ENCODE peak calls at places on chromosomes 5 and 9, in six cellular contexts. G, F, V, N, U and D are unnamed samples.

GRCh38 chr5:64292611-64293215 is 127.1 kb downstream of the RNF180 start:
- DNase-seq in G (no peak), F (no peak), V (no peak), N (no peak), U (no peak), D (no peak)

GRCh38 chr5:42583322-42583721 is 160.1 kb downstream of the GHR start:
- DNase-seq in G (no peak), F (peak; percentile 77), V (peak; percentile 47), N (peak; percentile 34), U (peak; percentile 11), D (peak; percentile 72)

GRCh38 chr5:168494057-168494555 is 7.8 kb downstream of the RARS1 start:
- DNase-seq in G (no peak), F (no peak), V (no peak), N (no peak), U (no peak), D (no peak)

GRCh38 chr5:153147891-153148623 is 342.4 kb upstream of the GRIA1 start:
- DNase-seq in G (no peak), F (no peak), V (peak; percentile 46), N (peak; percentile 25), U (no peak), D (peak; percentile 27)

GRCh38 chr5:36602711-36603321 is 3.6 kb upstream of the SLC1A3 start:
- DNase-seq in G (no peak), F (no peak), V (no peak), N (peak; percentile 51), U (no peak), D (no peak)

GRCh38 chr9:123322771-123323481 is 33.1 kb upstream of the CRB2 start:
- DNase-seq in G (no peak), F (no peak), V (peak; percentile 83), N (no peak), U (peak; percentile 77), D (no peak)

GRCh38 chr9:135156525-135157510 is 69.3 kb downstream of the OLFM1 start:
- DNase-seq in G (no peak), F (no peak), V (peak; percentile 50), N (peak; percentile 42), U (no peak), D (peak; percentile 46)

GRCh38 chr9:36169166-36169565 is at the start of gene CCIN:
- DNase-seq in G (no peak), F (no peak), V (no peak), N (no peak), U (no peak), D (no peak)

GRCh38 chr5:3801967-3802366 is 206.3 kb downstream of the IRX1 start:
- DNase-seq in G (no peak), F (no peak), V (no peak), N (no peak), U (no peak), D (no peak)

GRCh38 chr9:14731294-14731981 is 8.9 kb upstream of the CER1 start:
- DNase-seq in G (no peak), F (no peak), V (no peak), N (no peak), U (no peak), D (no peak)

GRCh38 chr5:344668-345067 is 23.2 kb downstream of the AHRR start:
- DNase-seq in G (no peak), F (no peak), V (no peak), N (no peak), U (no peak), D (no peak)

GRCh38 chr9:76266649-76267627 is 127.3 kb downstream of the RFK start:
- DNase-seq in G (no peak), F (no peak), V (no peak), N (no peak), U (no peak), D (no peak)

GRCh38 chr9:108469654-108470053 is 386.1 kb downstream of the ACTL7B start:
- DNase-seq in G (no peak), F (no peak), V (no peak), N (no peak), U (no peak), D (no peak)

GRCh38 chr5:149223081-149223848 is 48.4 kb upstream of the AFAP1L1 start:
- DNase-seq in G (no peak), F (no peak), V (no peak), N (no peak), U (no peak), D (no peak)

GRCh38 chr9:5499889-5500398 is 10.4 kb upstream of the PDCD1LG2 start:
- DNase-seq in G (no peak), F (no peak), V (no peak), N (peak; percentile 65), U (no peak), D (no peak)

GRCh38 chr9:97889941-97890557 is 32.3 kb downstream of the TRMO start:
- DNase-seq in G (no peak), F (no peak), V (peak; percentile 42), N (no peak), U (no peak), D (no peak)

GRCh38 chr9:92650296-92650695 is 19.6 kb downstream of the IPPK start:
- DNase-seq in G (no peak), F (no peak), V (no peak), N (no peak), U (no peak), D (no peak)

GRCh38 chr9:136686794-136687711 is at the start of gene AGPAT2:
- DNase-seq in G (no peak), F (peak; percentile 82), V (no peak), N (peak; percentile 86), U (peak; percentile 74), D (no peak)

GRCh38 chr9:107242073-107243063 is 40.7 kb upstream of the RAD23B start:
- DNase-seq in G (no peak), F (no peak), V (no peak), N (no peak), U (no peak), D (no peak)

GRCh38 chr9:69931340-69931739 is 110.7 kb downstream of the CFAP95 start:
- DNase-seq in G (no peak), F (no peak), V (no peak), N (no peak), U (no peak), D (no peak)

DNA sequence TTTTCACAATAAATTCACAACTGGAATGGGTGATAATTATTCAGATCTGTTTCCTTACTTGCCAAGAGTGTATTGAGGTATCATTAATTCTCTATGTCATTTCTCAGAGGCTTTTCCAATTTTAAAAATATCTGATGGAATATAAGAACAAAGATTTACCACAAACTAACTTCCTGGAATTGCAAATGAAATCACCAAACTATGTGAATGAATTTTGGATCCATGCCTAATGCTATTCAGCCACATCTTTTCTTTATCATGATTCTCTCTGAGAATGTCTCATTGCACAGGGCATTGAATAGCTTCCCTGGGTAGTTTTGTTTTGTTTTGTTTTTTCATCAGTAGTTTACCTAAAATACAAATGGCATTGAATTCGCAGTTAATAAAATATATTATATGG is 146.9 kb upstream of the FBN2 start:
- DNase-seq in G (no peak), F (no peak), V (no peak), N (no peak), U (no peak), D (no peak)
- TF ChIP-seq CTCF in G (no peak), F (no peak), V (no peak), N (no peak), U (no peak), D (no peak)

DNA sequence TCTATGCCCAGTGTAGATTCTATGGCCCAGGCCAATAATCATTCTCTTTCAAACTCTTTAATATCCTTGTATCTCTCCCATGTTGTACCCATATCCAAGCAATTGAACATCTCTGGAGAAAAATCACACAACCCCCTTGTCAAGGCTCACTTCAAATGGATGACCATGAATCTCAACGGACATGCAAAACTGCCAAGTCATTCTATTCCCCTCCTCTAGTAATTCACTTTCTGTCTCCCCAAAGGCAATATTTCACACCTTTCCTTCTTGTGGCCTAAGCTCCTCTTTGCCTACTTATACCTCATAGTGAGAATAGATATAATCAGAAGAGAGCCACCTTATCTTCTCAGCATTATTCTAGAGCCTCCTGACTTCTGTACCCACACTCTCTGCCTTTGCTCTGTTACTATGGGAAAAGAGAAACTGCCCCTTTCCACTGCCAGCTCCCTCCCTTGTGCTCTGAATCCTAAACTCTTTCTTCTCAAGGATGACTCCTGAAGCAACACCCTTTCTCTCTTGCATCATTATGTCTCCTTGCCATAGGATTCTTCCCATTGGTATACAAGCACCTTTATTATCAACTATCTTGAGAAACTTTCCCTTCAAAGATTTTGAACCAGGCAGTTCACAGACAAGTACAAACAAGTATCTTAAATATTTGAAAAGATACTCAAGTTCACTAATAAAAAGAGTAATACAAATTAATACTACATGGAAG is 66.1 kb downstream of the RPS23 start:
- DNase-seq in G (no peak), F (no peak), V (no peak), N (no peak), U (no peak), D (no peak)
- H3K4me3 ChIP-seq in G (no peak overlapping the region), F (no peak overlapping the region), V (no peak overlapping the region), N (no peak overlapping the region), U (no peak overlapping the region), D (no peak overlapping the region)

GRCh38 chr9:131810351-131811170 is 70.7 kb upstream of the RAPGEF1 start:
- DNase-seq in G (no peak), F (no peak), V (no peak), N (no peak), U (no peak), D (no peak)
- TF ChIP-seq CTCF in G (no peak), F (no peak), V (peak; percentile 3), N (no peak), U (no peak), D (peak; percentile 32)

GRCh38 chr5:54305737-54306136 is 4.6 kb downstream of the ARL15 start:
- DNase-seq in G (no peak), F (no peak), V (no peak), N (no peak), U (no peak), D (no peak)

GRCh38 chr5:54309237-54309636 is 1.1 kb downstream of the ARL15 start:
- DNase-seq in G (no peak), F (no peak), V (no peak), N (no peak), U (no peak), D (no peak)

GRCh38 chr5:54309751-54310432 is 481 bp downstream of the ARL15 start:
- DNase-seq in G (no peak), F (peak; percentile 70), V (peak; percentile 41), N (no peak), U (no peak), D (no peak)

GRCh38 chr5:54306893-54307292 is 3.5 kb downstream of the ARL15 start:
- DNase-seq in G (no peak), F (no peak), V (no peak), N (no peak), U (no peak), D (no peak)

DNA sequence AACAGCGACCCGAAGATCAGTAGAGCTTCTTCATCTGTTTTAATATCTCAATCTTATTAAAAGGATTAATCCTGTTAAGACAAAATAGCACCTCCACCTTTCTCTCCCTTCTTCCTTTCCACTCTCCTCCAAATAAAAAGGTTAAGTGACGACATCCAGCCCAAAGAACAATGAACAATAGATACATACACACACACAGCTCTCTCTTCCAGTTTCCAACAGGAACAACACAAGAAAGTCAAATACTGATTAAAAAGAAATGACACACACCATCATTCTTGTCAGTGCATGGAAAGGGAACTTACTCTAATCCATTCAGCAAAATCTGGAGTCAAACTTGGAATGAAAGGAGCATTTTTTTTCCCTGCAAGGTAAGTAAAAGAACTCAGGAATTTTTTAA is 2.8 kb downstream of the ARL15 start:
- DNase-seq in G (no peak), F (no peak), V (no peak), N (no peak), U (no peak), D (no peak)
- H3K4me3 ChIP-seq in G (no peak overlapping the region), F (no peak overlapping the region), V (no peak overlapping the region), N (peak overlapping the region; percentile 97), U (no peak overlapping the region), D (no peak overlapping the region)

GRCh38 chr5:137497396-137498290 is 1.5 kb downstream of the SPOCK1 start:
- DNase-seq in G (no peak), F (no peak), V (no peak), N (no peak), U (peak; percentile 3), D (no peak)
- TF ChIP-seq CTCF in G (no peak), F (no peak), V (no peak), N (no peak), U (no peak), D (peak; percentile 30)